ENCODE peak calls at places on chromosomes 11 and 22, in ten cellular contexts. P is stimulated activated CD4-positive, alpha-beta T cell treated with anti-CD3 and anti-CD28 coated beads, Interleukin-1b, Interleukin-23, amount 100 ng/mL, for 24 hours; B is WTC11; X is sigmoid colon; A is GM10248; T is NCI-H345; I is GM20000; U is EH; Q is NCI-H1092; M is AG08396. C is an unnamed sample.

GRCh38 chr22:37658133-37659065 is at the start of gene PDXP:
- DNase-seq in P (peak), B (peak), X (peak), A (peak), T (peak), I (peak), U (peak), Q (peak), M (peak), C (peak)

GRCh38 chr22:36384766-36385400 is 2.9 kb downstream of the MYH9 start:
- DNase-seq in P (no peak), B (peak), X (no peak), A (no peak), T (no peak), I (no peak), U (peak), Q (no peak), M (no peak), C (no peak)

GRCh38 chr22:49889071-49889470 is 29.2 kb downstream of the ALG12 start:
- DNase-seq in P (no peak), B (no peak), X (no peak), A (no peak), T (no peak), I (no peak), U (no peak), Q (no peak), M (no peak), C (peak)

GRCh38 chr22:31857247-31857646 is 87.1 kb upstream of the YWHAH start:
- DNase-seq in P (no peak), B (peak), X (no peak), A (no peak), T (peak), I (no peak), U (no peak), Q (peak), M (no peak), C (no peak)

GRCh38 chr11:19992162-19992561 is 168.1 kb downstream of the DBX1 start:
- DNase-seq in P (no peak), B (no peak), X (no peak), A (no peak), T (no peak), I (no peak), U (peak), Q (no peak), M (no peak), C (no peak)

GRCh38 chr22:42993651-42994275 is 21.2 kb downstream of the PACSIN2 start:
- DNase-seq in P (no peak), B (no peak), X (peak), A (no peak), T (no peak), I (no peak), U (peak), Q (no peak), M (no peak), C (no peak)

GRCh38 chr11:102647430-102647829 is 22.3 kb upstream of the MMP20 start:
- DNase-seq in P (no peak), B (no peak), X (no peak), A (no peak), T (no peak), I (no peak), U (no peak), Q (no peak), M (no peak), C (no peak)

GRCh38 chr11:28966951-28967350 is 858.8 kb downstream of the METTL15 start:
- DNase-seq in P (no peak), B (no peak), X (no peak), A (no peak), T (no peak), I (no peak), U (no peak), Q (no peak), M (peak), C (no peak)

GRCh38 chr11:128575956-128576340 is 11.4 kb downstream of the ETS1 start:
- DNase-seq in P (no peak), B (no peak), X (peak), A (no peak), T (no peak), I (no peak), U (peak), Q (peak), M (no peak), C (no peak)

GRCh38 chr11:47688986-47689385 is 26.2 kb downstream of the AGBL2 start:
- DNase-seq in P (no peak), B (no peak), X (no peak), A (no peak), T (no peak), I (no peak), U (no peak), Q (no peak), M (no peak), C (no peak)

GRCh38 chr11:19905280-19905853 is 192.7 kb downstream of the NAV2 start:
- DNase-seq in P (no peak), B (no peak), X (no peak), A (no peak), T (no peak), I (peak), U (peak), Q (peak), M (peak), C (no peak)

GRCh38 chr22:41021655-41022454 is 70.5 kb upstream of the EP300 start:
- DNase-seq in P (peak), B (peak), X (peak), A (peak), T (peak), I (peak), U (peak), Q (no peak), M (peak), C (no peak)

GRCh38 chr11:128336203-128336602 is 251.2 kb downstream of the ETS1 start:
- DNase-seq in P (no peak), B (no peak), X (peak), A (no peak), T (no peak), I (no peak), U (peak), Q (no peak), M (peak), C (no peak)

GRCh38 chr11:57444362-57445074 is 15.8 kb upstream of the RTN4RL2 start:
- DNase-seq in P (no peak), B (no peak), X (no peak), A (no peak), T (no peak), I (no peak), U (peak), Q (no peak), M (no peak), C (no peak)

C was measured in nucleus accumbens.